ENCODE peak calls at places on chromosomes 2 and 18, in four cellular contexts. Y is NCI-H1417; T is HuH-7; E is stimulated activated CD4-positive, alpha-beta T cell treated with anti-CD3 and anti-CD28 coated beads, Interleukin-4, amount 100 ng/mL, for 24 hours. Z is an unnamed sample.

GRCh38 chr2:121187351-121187921 is 97.6 kb downstream of the TFCP2L1 start:
- DNase-seq in T (no peak), E (no peak), Y (no peak), Z (no peak)

GRCh38 chr2:97781981-97782380 is 68.6 kb downstream of the ZAP70 start:
- DNase-seq in E (no peak), Y (no peak), T (no peak), Z (no peak)

GRCh38 chr18:59917422-59917821 is 17.6 kb downstream of the PMAIP1 start:
- DNase-seq in E (no peak), Y (no peak), T (no peak), Z (no peak)

GRCh38 chr2:85421706-85422457 is 3.4 kb downstream of the SH2D6 start:
- DNase-seq in Y (no peak), T (no peak), E (no peak), Z (no peak)

GRCh38 chr2:84443477-84443876 is 15.6 kb downstream of the SUCLG1 start:
- DNase-seq in E (no peak), T (no peak), Y (no peak), Z (no peak)

GRCh38 chr2:62309465-62310091 is 113.7 kb downstream of the B3GNT2 start:
- DNase-seq in T (no peak), Y (no peak), E (peak; percentile 17), Z (no peak)

GRCh38 chr2:237629739-237630138 is 2.4 kb downstream of the LRRFIP1 start:
- DNase-seq in Y (no peak), E (no peak), T (no peak), Z (no peak)

GRCh38 chr2:86622409-86622877 is 1.2 kb downstream of the RNF103 start:
- DNase-seq in Y (peak; percentile 71), E (peak; percentile 22), T (no peak), Z (peak; percentile 30)

GRCh38 chr2:28691774-28692281 is 59.8 kb upstream of the PPP1CB start:
- DNase-seq in Y (no peak), T (peak; percentile 73), E (no peak), Z (no peak)

GRCh38 chr18:44839239-44839666 is 158.6 kb downstream of the SETBP1 start:
- DNase-seq in T (no peak), Y (peak; percentile 49), E (peak; percentile 68), Z (no peak)

GRCh38 chr2:96157649-96158553 is 12.7 kb upstream of the DUSP2 start:
- DNase-seq in E (peak; percentile 97), Y (no peak), T (no peak), Z (peak; percentile 85)

GRCh38 chr2:150672311-150672710 is 184.8 kb upstream of the RND3 start:
- DNase-seq in Y (no peak), T (no peak), E (no peak), Z (no peak)

GRCh38 chr2:241271641-241272297 is 43.7 kb downstream of the HDLBP start:
- DNase-seq in T (peak; percentile 40), Y (no peak), E (peak; percentile 68), Z (peak; percentile 56)

GRCh38 chr2:230909841-230910545 is 15.0 kb downstream of the GPR55 start:
- DNase-seq in Y (no peak), E (no peak), T (no peak), Z (no peak)

GRCh38 chr2:4828682-4829374 is 863.4 kb upstream of the SOX11 start:
- DNase-seq in T (no peak), Y (no peak), E (no peak), Z (no peak)

GRCh38 chr2:127176371-127177311 is 43.5 kb downstream of the CYP27C1 start:
- DNase-seq in Y (no peak), E (no peak), T (no peak), Z (no peak)

GRCh38 chr2:20074001-20074648 is 22.7 kb upstream of the LAPTM4A start:
- DNase-seq in Y (no peak), E (no peak), T (no peak), Z (no peak)

GRCh38 chr18:9323750-9324445 is 10.7 kb upstream of the TWSG1 start:
- DNase-seq in Y (no peak), E (no peak), T (no peak), Z (no peak)

GRCh38 chr2:17482651-17483050 is 35.6 kb downstream of the RAD51AP2 start:
- DNase-seq in E (no peak), T (no peak), Y (no peak), Z (no peak)

GRCh38 chr2:54969295-54969939 is 80.8 kb downstream of the RTN4 start:
- DNase-seq in T (no peak), Y (no peak), E (no peak), Z (no peak)

GRCh38 chr2:96404446-96405373 is 69.1 kb downstream of the NCAPH start:
- DNase-seq in E (no peak), Y (peak; percentile 70), T (no peak), Z (no peak)

GRCh38 chr2:213306320-213306942 is 22.2 kb downstream of the SPAG16 start:
- DNase-seq in Y (no peak), E (no peak), T (no peak), Z (no peak)

GRCh38 chr18:8242306-8242705 is 366.9 kb upstream of the RAB12 start:
- DNase-seq in E (no peak), T (no peak), Y (no peak), Z (no peak)

GRCh38 chr2:118838741-118839455 is 8.6 kb downstream of the EN1 start:
- DNase-seq in Y (no peak), T (no peak), E (no peak), Z (no peak)

GRCh38 chr2:11681722-11682589 is 12.0 kb upstream of the NTSR2 start:
- DNase-seq in Y (peak; percentile 38), E (peak; percentile 58), T (peak; percentile 94), Z (peak; percentile 30)

GRCh38 chr2:36414307-36414706 is 58.7 kb downstream of the CRIM1 start:
- DNase-seq in Y (no peak), E (no peak), T (no peak), Z (no peak)

GRCh38 chr18:10248738-10249137 is 205.7 kb upstream of the APCDD1 start:
- DNase-seq in Y (no peak), T (no peak), E (no peak), Z (no peak)

GRCh38 chr18:395481-396250 is 104.8 kb downstream of the COLEC12 start:
- DNase-seq in T (no peak), Y (peak; percentile 59), E (no peak), Z (no peak)

GRCh38 chr2:239721991-239722759 is 303.0 kb downstream of the NDUFA10 start:
- DNase-seq in T (no peak), Y (no peak), E (no peak), Z (no peak)

GRCh38 chr2:237956402-237956736 is 10.4 kb upstream of the UBE2F start:
- DNase-seq in T (no peak), Y (no peak), E (no peak), Z (no peak)

GRCh38 chr2:36451512-36451911 is 95.9 kb downstream of the CRIM1 start:
- DNase-seq in T (peak; percentile 15), Y (no peak), E (no peak), Z (no peak)

GRCh38 chr2:48531141-48531648 is 1.2 kb downstream of the STON1 start:
- DNase-seq in E (no peak), Y (peak; percentile 19), T (no peak), Z (no peak)

GRCh38 chr18:41075212-41075611 is 879.8 kb upstream of the PIK3C3 start:
- DNase-seq in Y (no peak), T (no peak), E (no peak), Z (no peak)